ENCODE peak calls at places on chromosomes 1 and 21, in seven cellular contexts. G is NCI-H524, S is left colon, T is GM06990, A is foreskin fibroblast, B is midbrain, Y is islet precursor cell. C is an unnamed sample.

GRCh38 chr1:186865861-186866260 is 37.1 kb downstream of the PLA2G4A start:
- DNase-seq in Y (no peak), S (no peak), G (no peak), B (no peak), T (no peak), A (no peak), C (no peak)

GRCh38 chr21:45568383-45568782 is 26.1 kb upstream of the SLC19A1 start:
- DNase-seq in Y (no peak), G (no peak), S (no peak), T (no peak), B (no peak), A (no peak), C (no peak)

GRCh38 chr1:42004322-42004721 is 85.6 kb upstream of the HIVEP3 start:
- DNase-seq in S (no peak), T (no peak), B (no peak), A (no peak), G (no peak), Y (no peak), C (no peak)

GRCh38 chr1:28966617-28967016 is 52.2 kb downstream of the EPB41 start:
- DNase-seq in B (no peak), T (no peak), Y (no peak), A (no peak), G (no peak), S (no peak), C (no peak)

GRCh38 chr1:216849141-216849540 is 125.9 kb upstream of the ESRRG start:
- DNase-seq in T (no peak), B (no peak), A (no peak), G (no peak), Y (no peak), S (no peak), C (no peak)

GRCh38 chr1:3668148-3668547 is 15.8 kb downstream of the TP73 start:
- DNase-seq in Y (no peak), G (no peak), A (no peak), S (no peak), B (no peak), T (no peak), C (no peak)

GRCh38 chr1:235818632-235819136 is 48.0 kb downstream of the LYST start:
- DNase-seq in B (no peak), G (no peak), A (no peak), T (no peak), Y (no peak), S (no peak), C (no peak)

GRCh38 chr1:18697541-18697940 is 66.9 kb downstream of the PAX7 start:
- DNase-seq in S (no peak), Y (no peak), T (no peak), A (no peak), B (no peak), G (no peak), C (no peak)

GRCh38 chr1:64574301-64574700 is 104.4 kb downstream of the CACHD1 start:
- DNase-seq in B (no peak), G (no peak), T (no peak), A (peak; percentile 18), S (no peak), Y (no peak), C (no peak)

GRCh38 chr1:239293350-239294111 is 92.8 kb upstream of the CHRM3 start:
- DNase-seq in T (no peak), B (no peak), G (no peak), S (peak; percentile 50), Y (no peak), A (no peak), C (no peak)

GRCh38 chr1:97433520-97434175 is 487.2 kb downstream of the DPYD start:
- DNase-seq in A (peak; percentile 77), B (no peak), G (no peak), T (no peak), Y (no peak), S (no peak), C (no peak)

GRCh38 chr1:35454616-35455015 is 102.6 kb downstream of the KIAA0319L start:
- DNase-seq in T (no peak), B (no peak), G (no peak), S (no peak), Y (no peak), A (peak; percentile 78), C (no peak)

GRCh38 chr1:18962121-18962721 is 5.7 kb upstream of the IFFO2 start:
- DNase-seq in B (no peak), T (no peak), Y (peak; percentile 62), A (no peak), S (peak; percentile 58), G (no peak), C (no peak)

GRCh38 chr1:233294991-233295774 is at the start of gene PCNX2:
- DNase-seq in T (peak; percentile 77), B (no peak), S (peak; percentile 60), Y (peak; percentile 87), A (peak; percentile 45), G (peak; percentile 57), C (peak; percentile 69)

GRCh38 chr1:32100359-32100758 is 7.5 kb upstream of the KPNA6 start:
- DNase-seq in G (no peak), Y (no peak), S (no peak), T (no peak), A (no peak), B (no peak), C (peak; percentile 36)

GRCh38 chr1:206658264-206658980 is 23.1 kb downstream of the DYRK3 start:
- DNase-seq in G (no peak), S (no peak), T (peak; percentile 64), A (no peak), B (peak; percentile 27), Y (peak; percentile 81), C (no peak)

GRCh38 chr1:32709075-32709474 is 6.5 kb upstream of the SYNC start:
- DNase-seq in Y (no peak), T (no peak), G (peak; percentile 67), A (no peak), S (no peak), B (no peak), C (no peak)

GRCh38 chr1:156165083-156165482 is 11.7 kb downstream of the SEMA4A start:
- DNase-seq in T (no peak), G (no peak), Y (no peak), S (no peak), A (no peak), B (no peak), C (no peak)

GRCh38 chr1:177302365-177303044 is 131.7 kb downstream of the BRINP2 start:
- DNase-seq in T (no peak), Y (peak; percentile 65), S (no peak), G (no peak), A (no peak), B (peak; percentile 37), C (peak; percentile 67)

GRCh38 chr1:81802601-81803422 is 2.1 kb downstream of the ADGRL2 start:
- DNase-seq in G (peak; percentile 37), B (peak; percentile 12), Y (peak; percentile 77), S (peak; percentile 40), A (peak; percentile 66), T (peak; percentile 24), C (no peak)

GRCh38 chr1:165580931-165581871 is 37.4 kb downstream of the LRRC52 start:
- DNase-seq in T (no peak), G (no peak), Y (no peak), A (peak; percentile 5), S (no peak), B (no peak), C (no peak)

GRCh38 chr1:161009602-161010211 is 11.2 kb downstream of the F11R start:
- DNase-seq in A (no peak), B (no peak), S (no peak), T (no peak), G (no peak), Y (no peak), C (no peak)

GRCh38 chr1:241934181-241934815 is 23.3 kb upstream of the BECN2 start:
- DNase-seq in Y (peak; percentile 88), B (peak; percentile 25), A (no peak), S (no peak), T (no peak), G (no peak), C (no peak)

GRCh38 chr1:178354816-178355215 is 141.9 kb downstream of the CLEC20A start:
- DNase-seq in T (no peak), B (no peak), A (no peak), G (no peak), S (no peak), Y (peak; percentile 56), C (no peak)

GRCh38 chr1:32361674-32362473 is 411 bp downstream of the FAM229A start:
- DNase-seq in A (no peak), T (no peak), B (peak; percentile 56), Y (peak; percentile 81), G (no peak), S (no peak), C (peak; percentile 61)

GRCh38 chr1:1911390-1912041 is 3.5 kb upstream of the CALML6 start:
- DNase-seq in T (no peak), G (no peak), B (no peak), Y (peak; percentile 43), S (no peak), A (no peak), C (no peak)

GRCh38 chr1:70916028-70916427 is 131.6 kb downstream of the PTGER3 start:
- DNase-seq in G (no peak), Y (no peak), B (no peak), T (no peak), S (no peak), A (no peak), C (no peak)

GRCh38 chr1:226735576-226735975 is 3.5 kb downstream of the ITPKB start:
- DNase-seq in B (no peak), Y (no peak), T (no peak), G (no peak), S (no peak), A (no peak), C (no peak)

GRCh38 chr21:38498057-38498833 is at the start of gene ERG:
- DNase-seq in Y (no peak), S (no peak), T (no peak), A (no peak), B (no peak), G (no peak), C (no peak)

C was measured in putamen.